ENCODE peak calls at places on chromosomes 13 and 19, in seven cellular contexts. One of them, this sample, is unnamed.

GRCh38 chr13:75493156-75493555 is 11.2 kb upstream of the TBC1D4 start:
- DNase-seq in stomach: no peak
- DNase-seq in tibial nerve: no peak
- DNase-seq in transverse colon: no peak
- DNase-seq in ovary: no peak
- DNase-seq in K562: no peak
- DNase-seq in H1: no peak
- DNase-seq in this sample: no peak

GRCh38 chr13:39888865-39889810 is 233.7 kb downstream of the COG6 start:
- DNase-seq in stomach: no peak
- DNase-seq in tibial nerve: no peak
- DNase-seq in transverse colon: no peak
- DNase-seq in ovary: no peak
- DNase-seq in K562: no peak
- DNase-seq in H1: no peak
- DNase-seq in this sample: no peak

GRCh38 chr19:40716031-40716654 is 543 bp downstream of the COQ8B start:
- DNase-seq in stomach: no peak
- DNase-seq in tibial nerve: no peak
- DNase-seq in transverse colon: no peak
- DNase-seq in ovary: peak
- DNase-seq in K562: peak
- DNase-seq in H1: peak
- DNase-seq in this sample: no peak

GRCh38 chr19:32814046-32814445 is 55.5 kb downstream of the SLC7A9 start:
- DNase-seq in stomach: no peak
- DNase-seq in tibial nerve: no peak
- DNase-seq in transverse colon: no peak
- DNase-seq in ovary: no peak
- DNase-seq in K562: no peak
- DNase-seq in H1: no peak
- DNase-seq in this sample: no peak

GRCh38 chr19:8571006-8571411 is 6.2 kb downstream of the MYO1F start:
- DNase-seq in stomach: peak
- DNase-seq in tibial nerve: no peak
- DNase-seq in transverse colon: peak
- DNase-seq in ovary: no peak
- DNase-seq in K562: no peak
- DNase-seq in H1: no peak
- DNase-seq in this sample: no peak

GRCh38 chr13:72383646-72384045 is 343.8 kb downstream of the MZT1 start:
- DNase-seq in stomach: no peak
- DNase-seq in tibial nerve: no peak
- DNase-seq in transverse colon: no peak
- DNase-seq in ovary: no peak
- DNase-seq in K562: no peak
- DNase-seq in H1: no peak
- DNase-seq in this sample: no peak

GRCh38 chr19:18416778-18417249 is 2.4 kb upstream of the SSBP4 start:
- DNase-seq in stomach: peak
- DNase-seq in tibial nerve: peak
- DNase-seq in transverse colon: peak
- DNase-seq in ovary: peak
- DNase-seq in K562: peak
- DNase-seq in H1: peak
- DNase-seq in this sample: peak

GRCh38 chr19:28235606-28236125 is 977.3 kb downstream of the UQCRFS1 start:
- DNase-seq in stomach: no peak
- DNase-seq in tibial nerve: no peak
- DNase-seq in transverse colon: no peak
- DNase-seq in ovary: no peak
- DNase-seq in K562: no peak
- DNase-seq in H1: no peak
- DNase-seq in this sample: no peak

GRCh38 chr19:38514812-38515633 is 81.5 kb downstream of the RYR1 start:
- DNase-seq in stomach: peak
- DNase-seq in tibial nerve: peak
- DNase-seq in transverse colon: peak
- DNase-seq in ovary: peak
- DNase-seq in K562: peak
- DNase-seq in H1: peak
- DNase-seq in this sample: peak

GRCh38 chr13:44796597-44797517 is 192.4 kb downstream of the NUFIP1 start:
- DNase-seq in stomach: peak
- DNase-seq in tibial nerve: no peak
- DNase-seq in transverse colon: no peak
- DNase-seq in ovary: no peak
- DNase-seq in K562: no peak
- DNase-seq in H1: no peak
- DNase-seq in this sample: no peak

GRCh38 chr13:64718116-64718515 is 2512.0 kb downstream of the PCDH9 start:
- DNase-seq in stomach: no peak
- DNase-seq in tibial nerve: no peak
- DNase-seq in transverse colon: no peak
- DNase-seq in ovary: no peak
- DNase-seq in K562: no peak
- DNase-seq in H1: no peak
- DNase-seq in this sample: no peak

GRCh38 chr19:37953576-37954303 is 46.7 kb downstream of the SIPA1L3 start:
- DNase-seq in stomach: no peak
- DNase-seq in tibial nerve: no peak
- DNase-seq in transverse colon: no peak
- DNase-seq in ovary: no peak
- DNase-seq in K562: no peak
- DNase-seq in H1: no peak
- DNase-seq in this sample: no peak

GRCh38 chr19:41906271-41906670 is 22.0 kb downstream of the ERFL start:
- DNase-seq in stomach: no peak
- DNase-seq in tibial nerve: no peak
- DNase-seq in transverse colon: no peak
- DNase-seq in ovary: no peak
- DNase-seq in K562: no peak
- DNase-seq in H1: no peak
- DNase-seq in this sample: no peak

GRCh38 chr19:41905273-41906002 is 22.5 kb downstream of the ARHGEF1 start:
- DNase-seq in stomach: no peak
- DNase-seq in tibial nerve: no peak
- DNase-seq in transverse colon: no peak
- DNase-seq in ovary: no peak
- DNase-seq in K562: no peak
- DNase-seq in H1: no peak
- DNase-seq in this sample: no peak

GRCh38 chr19:41902594-41902993 is 19.6 kb downstream of the ARHGEF1 start:
- DNase-seq in stomach: no peak
- DNase-seq in tibial nerve: no peak
- DNase-seq in transverse colon: no peak
- DNase-seq in ovary: no peak
- DNase-seq in K562: no peak
- DNase-seq in H1: no peak
- DNase-seq in this sample: no peak

GRCh38 chr19:41903161-41903953 is 20.4 kb downstream of the ARHGEF1 start:
- DNase-seq in stomach: no peak
- DNase-seq in tibial nerve: no peak
- DNase-seq in transverse colon: no peak
- DNase-seq in ovary: no peak
- DNase-seq in K562: no peak
- DNase-seq in H1: no peak
- DNase-seq in this sample: no peak

DNA sequence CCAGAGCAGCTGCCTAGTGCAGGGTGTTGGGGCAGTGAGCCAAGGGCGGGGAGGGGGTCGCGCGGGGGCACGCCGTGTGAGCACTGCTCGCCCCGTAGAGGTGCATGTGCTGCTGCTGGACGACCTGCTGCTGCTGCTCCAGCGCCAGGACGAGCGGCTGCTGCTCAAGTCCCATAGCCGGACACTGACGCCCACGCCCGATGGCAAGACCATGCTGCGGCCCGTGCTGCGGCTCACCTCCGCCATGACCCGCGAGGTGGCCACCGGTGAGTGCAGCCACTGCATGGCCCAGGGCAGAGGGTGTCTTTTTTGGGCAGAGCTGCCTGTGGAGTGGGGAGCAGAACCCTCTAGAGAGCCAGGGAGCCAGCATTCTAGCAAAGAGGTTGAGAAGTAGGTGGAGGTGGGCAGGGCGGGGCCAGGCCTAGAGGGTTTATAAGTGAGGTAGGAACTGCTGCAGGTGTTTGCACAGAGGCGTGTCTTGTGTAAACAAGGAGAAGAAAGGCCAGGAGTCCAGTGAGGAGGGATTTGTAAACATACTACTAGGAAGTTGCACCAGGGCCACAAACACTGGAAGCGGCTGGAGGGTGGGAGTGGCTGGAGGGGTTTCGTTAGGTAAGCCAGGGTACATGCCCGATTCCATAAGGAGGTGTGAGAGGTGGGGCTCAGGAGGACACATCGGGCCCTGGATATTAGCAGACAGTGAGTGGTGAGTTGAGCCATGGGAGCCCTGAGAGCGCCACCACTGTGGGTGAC is 21.3 kb downstream of the ARHGEF1 start:
- DNase-seq in stomach: peak
- DNase-seq in tibial nerve: no peak
- DNase-seq in transverse colon: peak
- DNase-seq in ovary: no peak
- DNase-seq in K562: no peak
- DNase-seq in H1: no peak
- DNase-seq in this sample: no peak
- TF ChIP-seq EP300 in stomach: no peak
- TF ChIP-seq EP300 in tibial nerve: no peak
- TF ChIP-seq EP300 in transverse colon: no peak
- TF ChIP-seq EP300 in ovary: no peak
- TF ChIP-seq EP300 in K562: no peak
- TF ChIP-seq EP300 in H1: no peak
- TF ChIP-seq EP300 in this sample: no peak

GRCh38 chr19:1811942-1812425 is at the start of gene ATP8B3:
- DNase-seq in stomach: peak
- DNase-seq in tibial nerve: no peak
- DNase-seq in transverse colon: no peak
- DNase-seq in ovary: no peak
- DNase-seq in K562: peak
- DNase-seq in H1: peak
- DNase-seq in this sample: no peak

GRCh38 chr19:1810439-1811160 is 1.5 kb downstream of the ATP8B3 start:
- DNase-seq in stomach: no peak
- DNase-seq in tibial nerve: no peak
- DNase-seq in transverse colon: no peak
- DNase-seq in ovary: peak
- DNase-seq in K562: no peak
- DNase-seq in H1: no peak
- DNase-seq in this sample: no peak

GRCh38 chr19:1809663-1810062 is 2.4 kb downstream of the ATP8B3 start:
- DNase-seq in stomach: no peak
- DNase-seq in tibial nerve: no peak
- DNase-seq in transverse colon: no peak
- DNase-seq in ovary: peak
- DNase-seq in K562: no peak
- DNase-seq in H1: no peak
- DNase-seq in this sample: no peak

GRCh38 chr19:1812426-1813196 is 535 bp upstream of the ATP8B3 start:
- DNase-seq in stomach: peak
- DNase-seq in tibial nerve: peak
- DNase-seq in transverse colon: peak
- DNase-seq in ovary: peak
- DNase-seq in K562: peak
- DNase-seq in H1: peak
- DNase-seq in this sample: peak

GRCh38 chr19:1811472-1811894 is 593 bp downstream of the ATP8B3 start:
- DNase-seq in stomach: peak
- DNase-seq in tibial nerve: peak
- DNase-seq in transverse colon: peak
- DNase-seq in ovary: peak
- DNase-seq in K562: peak
- DNase-seq in H1: no peak
- DNase-seq in this sample: peak
- H3K4me3 ChIP-seq in stomach: peak
- H3K4me3 ChIP-seq in tibial nerve: no peak
- H3K4me3 ChIP-seq in transverse colon: peak
- H3K4me3 ChIP-seq in ovary: no peak
- H3K4me3 ChIP-seq in K562: peak
- H3K4me3 ChIP-seq in H1: peak
- H3K4me3 ChIP-seq in this sample: peak

DNA sequence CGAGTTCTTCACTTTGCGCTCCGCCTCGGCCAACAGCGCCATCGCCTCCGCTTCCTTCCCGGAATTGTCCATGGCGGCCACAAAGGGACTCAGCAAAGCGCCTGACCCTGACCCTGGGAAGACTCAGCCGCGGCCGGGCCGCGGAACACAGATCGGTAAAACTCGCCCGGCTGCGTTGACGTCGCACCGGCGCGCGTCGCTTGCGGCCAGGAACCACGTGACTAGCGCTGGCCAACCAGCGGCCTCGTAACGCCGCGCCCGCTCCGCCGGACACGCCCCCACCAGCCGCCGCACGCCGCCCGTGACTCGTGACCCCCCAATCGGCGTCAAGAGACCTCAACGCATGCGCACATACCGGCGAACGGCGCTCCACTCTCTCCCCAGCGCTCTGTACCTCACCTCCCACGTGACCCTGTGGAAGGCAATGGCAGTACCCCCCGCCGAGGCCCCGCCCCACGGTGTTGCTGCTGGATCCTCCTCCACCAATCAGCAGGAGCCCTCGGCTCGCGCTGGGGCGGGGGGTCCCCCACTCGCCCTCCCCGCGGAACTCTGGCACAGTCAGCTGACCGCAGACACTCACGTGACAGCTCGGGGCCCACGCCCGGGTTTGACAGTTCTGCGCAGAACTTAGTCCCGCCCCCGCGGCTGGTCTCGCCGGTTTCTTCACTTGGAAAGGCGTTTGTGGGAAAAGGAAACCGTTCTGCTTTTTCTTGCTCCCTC is at the start of gene NAPA:
- DNase-seq in stomach: peak
- DNase-seq in tibial nerve: peak
- DNase-seq in transverse colon: peak
- DNase-seq in ovary: peak
- DNase-seq in K562: peak
- DNase-seq in H1: peak
- DNase-seq in this sample: peak
- TF ChIP-seq EP300 in stomach: no peak
- TF ChIP-seq EP300 in tibial nerve: peak
- TF ChIP-seq EP300 in transverse colon: no peak
- TF ChIP-seq EP300 in ovary: peak
- TF ChIP-seq EP300 in K562: peak
- TF ChIP-seq EP300 in H1: no peak
- TF ChIP-seq EP300 in this sample: peak

DNA sequence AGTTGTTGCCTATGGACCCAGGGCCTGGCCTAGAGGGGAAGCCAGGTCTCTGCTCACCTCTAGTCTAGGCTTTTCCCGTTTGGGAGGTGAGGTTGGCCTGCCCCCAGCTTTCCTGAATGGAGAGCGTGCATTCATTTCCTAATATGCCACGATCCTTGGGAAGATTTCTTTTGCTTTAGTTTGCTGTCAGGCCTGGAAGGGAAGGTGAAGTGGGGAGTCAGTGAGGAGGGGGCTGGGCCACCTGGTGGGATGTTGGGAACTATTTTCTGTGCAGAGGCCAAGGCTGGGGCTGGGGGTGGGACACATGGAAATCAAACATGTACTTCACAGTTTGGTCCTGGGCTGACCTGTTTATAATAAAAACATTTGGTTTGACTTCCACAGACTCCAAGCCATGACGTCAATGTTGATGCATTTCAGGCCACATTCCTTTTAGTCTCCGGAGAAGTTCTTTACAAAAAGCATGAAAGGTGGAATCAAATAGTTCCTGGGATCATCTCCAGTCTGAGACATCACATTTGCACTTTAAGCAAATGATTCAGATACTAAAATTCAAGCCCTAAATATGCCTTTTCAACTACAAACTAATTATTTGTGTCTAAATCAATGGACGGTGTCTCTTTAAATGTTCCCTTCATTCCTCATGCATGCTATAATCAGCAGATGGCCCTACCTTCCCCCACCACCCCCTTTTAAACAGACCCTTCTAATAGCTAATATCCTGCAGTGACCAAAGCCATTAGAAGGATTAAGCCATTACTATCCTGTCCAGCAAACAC is 41.5 kb upstream of the MEDAG start:
- DNase-seq in stomach: no peak
- DNase-seq in tibial nerve: no peak
- DNase-seq in transverse colon: no peak
- DNase-seq in ovary: peak
- DNase-seq in K562: no peak
- DNase-seq in H1: no peak
- DNase-seq in this sample: no peak
- H3K4me3 ChIP-seq in stomach: no peak
- H3K4me3 ChIP-seq in tibial nerve: no peak
- H3K4me3 ChIP-seq in transverse colon: no peak
- H3K4me3 ChIP-seq in ovary: no peak
- H3K4me3 ChIP-seq in K562: no peak
- H3K4me3 ChIP-seq in H1: peak
- H3K4me3 ChIP-seq in this sample: no peak